ENCODE peak calls at places on chromosomes 16 and 17, in four cellular contexts. E is ACHN, Q is HTR-8/SVneo, M is germinal center. A is an unnamed sample.

GRCh38 chr17:29412780-29413565 is 22.8 kb downstream of the TAOK1 start:
- DNase-seq in E (no peak), Q (peak; percentile 29), M (no peak), A (peak; percentile 70)

GRCh38 chr16:67199011-67199807 is at the start of gene ELMO3:
- DNase-seq in E (no peak), Q (no peak), M (no peak), A (no peak)

GRCh38 chr16:5422047-5422446 is 324.5 kb upstream of the EEF2KMT start:
- DNase-seq in M (no peak), Q (no peak), E (no peak), A (no peak)

GRCh38 chr16:84823926-84824325 is 4.1 kb downstream of the CRISPLD2 start:
- DNase-seq in M (no peak), Q (no peak), E (no peak), A (no peak)

GRCh38 chr16:66273036-66273435 is 93.5 kb upstream of the CDH5 start:
- DNase-seq in E (no peak), M (no peak), Q (no peak), A (no peak)

GRCh38 chr16:8620535-8620934 is 963 bp upstream of the METTL22 start:
- DNase-seq in Q (no peak), E (no peak), M (no peak), A (no peak)

GRCh38 chr17:45234641-45235040 is 13.0 kb downstream of the FMNL1 start:
- DNase-seq in M (peak; percentile 77), Q (peak; percentile 61), E (peak; percentile 44), A (peak; percentile 19)

GRCh38 chr16:8898660-8899318 is 16.6 kb downstream of the LITAFD start:
- DNase-seq in M (no peak), E (no peak), Q (no peak), A (no peak)

GRCh38 chr16:3106205-3106928 is 6.0 kb upstream of the ZNF205 start:
- DNase-seq in Q (peak; percentile 95), M (peak; percentile 98), E (peak; percentile 93), A (peak; percentile 93)

GRCh38 chr17:29383687-29384086 is 6.5 kb upstream of the TAOK1 start:
- DNase-seq in E (no peak), M (no peak), Q (no peak), A (no peak)

GRCh38 chr16:64870859-64871258 is 251.0 kb downstream of the CDH11 start:
- DNase-seq in Q (no peak), M (no peak), E (no peak), A (no peak)

GRCh38 chr17:45823598-45823997 is 21.1 kb upstream of the SPPL2C start:
- DNase-seq in E (no peak), M (no peak), Q (no peak), A (no peak)

GRCh38 chr17:535165-535564 is 179.5 kb downstream of the VPS53 start:
- DNase-seq in Q (no peak), E (no peak), M (no peak), A (no peak)

GRCh38 chr16:27164280-27164837 is 39.0 kb upstream of the KDM8 start:
- DNase-seq in Q (no peak), M (no peak), E (no peak), A (no peak)

GRCh38 chr16:89700649-89701424 is 668 bp downstream of the SPATA2L start:
- DNase-seq in M (peak; percentile 59), Q (no peak), E (peak; percentile 86), A (peak; percentile 77)

GRCh38 chr17:55228683-55229192 is 36.0 kb upstream of the HLF start:
- DNase-seq in Q (no peak), E (no peak), M (no peak), A (no peak)

GRCh38 chr17:67358612-67359011 is 7.8 kb downstream of the PSMD12 start:
- DNase-seq in M (no peak), Q (no peak), E (no peak), A (no peak)

GRCh38 chr16:72946474-72947194 is 101.3 kb downstream of the ZFHX3 start:
- DNase-seq in E (no peak), M (no peak), Q (no peak), A (no peak)

GRCh38 chr16:15856901-15857778 is at the start of gene MYH11:
- DNase-seq in M (peak; percentile 45), E (no peak), Q (no peak), A (no peak)

GRCh38 chr17:5526821-5527598 is 40.6 kb downstream of the MIS12 start:
- DNase-seq in E (peak; percentile 96), M (no peak), Q (peak; percentile 99), A (peak; percentile 95)

GRCh38 chr17:32805029-32805976 is 71.6 kb downstream of the MYO1D start:
- DNase-seq in E (no peak), Q (no peak), M (no peak), A (no peak)

GRCh38 chr17:71304498-71305158 is 816.2 kb upstream of the SOX9 start:
- DNase-seq in Q (no peak), E (no peak), M (no peak), A (no peak)

GRCh38 chr16:81544261-81544660 is 99.7 kb downstream of the CMIP start:
- DNase-seq in M (no peak), E (no peak), Q (no peak), A (no peak)

GRCh38 chr17:30950669-30951399 is 20.0 kb upstream of the RNF135 start:
- DNase-seq in E (peak; percentile 79), Q (no peak), M (no peak), A (peak; percentile 37)

GRCh38 chr16:17887963-17888362 is 417.2 kb upstream of the XYLT1 start:
- DNase-seq in Q (no peak), M (no peak), E (no peak), A (peak; percentile 29)

GRCh38 chr16:10918294-10919002 is 23.8 kb downstream of the DEXI start:
- DNase-seq in M (peak; percentile 77), Q (peak; percentile 88), E (peak; percentile 93), A (peak; percentile 88)

GRCh38 chr16:77288222-77288621 is 89.0 kb downstream of the SYCE1L start:
- DNase-seq in Q (peak; percentile 41), E (no peak), M (no peak), A (peak; percentile 69)

GRCh38 chr17:38922538-38923291 is 2.7 kb upstream of the LASP1NB start:
- DNase-seq in Q (peak; percentile 39), E (peak; percentile 59), M (no peak), A (peak; percentile 15)

GRCh38 chr17:64386412-64387144 is 4.1 kb downstream of the PECAM1 start:
- DNase-seq in E (no peak), M (no peak), Q (no peak), A (no peak)